ENCODE peak calls at places on chromosomes 12 and 14, in six cellular contexts. One of them, this sample, is unnamed.

GRCh38 chr12:72271741-72272661 is at the start of gene TRHDE:
- DNase-seq in psoas muscle: no peak
- DNase-seq in iPS DF 19.7: no peak
- DNase-seq in iPS-NIHi11: peak
- DNase-seq in activated T-helper 1 cell treated with Interleukin-2 at 50 U/mL for 16 hours: no peak
- DNase-seq in CD8-positive, alpha-beta T cell: no peak
- DNase-seq in this sample: peak

GRCh38 chr12:18323159-18323558 is 61.8 kb downstream of the PIK3C2G start:
- DNase-seq in psoas muscle: no peak
- DNase-seq in iPS DF 19.7: no peak
- DNase-seq in iPS-NIHi11: no peak
- DNase-seq in activated T-helper 1 cell treated with Interleukin-2 at 50 U/mL for 16 hours: no peak
- DNase-seq in CD8-positive, alpha-beta T cell: no peak
- DNase-seq in this sample: no peak

GRCh38 chr12:49646871-49647270 is 23.5 kb downstream of the PRPF40B start:
- DNase-seq in psoas muscle: no peak
- DNase-seq in iPS DF 19.7: no peak
- DNase-seq in iPS-NIHi11: no peak
- DNase-seq in activated T-helper 1 cell treated with Interleukin-2 at 50 U/mL for 16 hours: no peak
- DNase-seq in CD8-positive, alpha-beta T cell: no peak
- DNase-seq in this sample: no peak

GRCh38 chr14:76201162-76201561 is 49.4 kb downstream of the GPATCH2L start:
- DNase-seq in psoas muscle: no peak
- DNase-seq in iPS DF 19.7: no peak
- DNase-seq in iPS-NIHi11: no peak
- DNase-seq in activated T-helper 1 cell treated with Interleukin-2 at 50 U/mL for 16 hours: no peak
- DNase-seq in CD8-positive, alpha-beta T cell: no peak
- DNase-seq in this sample: no peak

GRCh38 chr12:11623382-11623781 is 26.1 kb upstream of the ETV6 start:
- DNase-seq in psoas muscle: no peak
- DNase-seq in iPS DF 19.7: no peak
- DNase-seq in iPS-NIHi11: no peak
- DNase-seq in activated T-helper 1 cell treated with Interleukin-2 at 50 U/mL for 16 hours: no peak
- DNase-seq in CD8-positive, alpha-beta T cell: no peak
- DNase-seq in this sample: peak

GRCh38 chr14:37753459-37753858 is 158.0 kb downstream of the TTC6 start:
- DNase-seq in psoas muscle: no peak
- DNase-seq in iPS DF 19.7: no peak
- DNase-seq in iPS-NIHi11: no peak
- DNase-seq in activated T-helper 1 cell treated with Interleukin-2 at 50 U/mL for 16 hours: no peak
- DNase-seq in CD8-positive, alpha-beta T cell: no peak
- DNase-seq in this sample: no peak

GRCh38 chr12:54016478-54016964 is 7.7 kb downstream of the HOXC8 start:
- DNase-seq in psoas muscle: no peak
- DNase-seq in iPS DF 19.7: no peak
- DNase-seq in iPS-NIHi11: no peak
- DNase-seq in activated T-helper 1 cell treated with Interleukin-2 at 50 U/mL for 16 hours: no peak
- DNase-seq in CD8-positive, alpha-beta T cell: no peak
- DNase-seq in this sample: no peak

GRCh38 chr12:124232654-124232987 is 62.3 kb upstream of the RFLNA start:
- DNase-seq in psoas muscle: no peak
- DNase-seq in iPS DF 19.7: no peak
- DNase-seq in iPS-NIHi11: no peak
- DNase-seq in activated T-helper 1 cell treated with Interleukin-2 at 50 U/mL for 16 hours: no peak
- DNase-seq in CD8-positive, alpha-beta T cell: no peak
- DNase-seq in this sample: no peak

GRCh38 chr12:79927772-79928474 is 7.0 kb downstream of the PPP1R12A start:
- DNase-seq in psoas muscle: no peak
- DNase-seq in iPS DF 19.7: no peak
- DNase-seq in iPS-NIHi11: no peak
- DNase-seq in activated T-helper 1 cell treated with Interleukin-2 at 50 U/mL for 16 hours: peak
- DNase-seq in CD8-positive, alpha-beta T cell: peak
- DNase-seq in this sample: no peak

GRCh38 chr14:33475623-33476022 is 475.3 kb downstream of the EGLN3 start:
- DNase-seq in psoas muscle: no peak
- DNase-seq in iPS DF 19.7: peak
- DNase-seq in iPS-NIHi11: peak
- DNase-seq in activated T-helper 1 cell treated with Interleukin-2 at 50 U/mL for 16 hours: no peak
- DNase-seq in CD8-positive, alpha-beta T cell: no peak
- DNase-seq in this sample: peak

GRCh38 chr12:49357099-49357678 is 10.1 kb upstream of the SPATS2 start:
- DNase-seq in psoas muscle: no peak
- DNase-seq in iPS DF 19.7: no peak
- DNase-seq in iPS-NIHi11: no peak
- DNase-seq in activated T-helper 1 cell treated with Interleukin-2 at 50 U/mL for 16 hours: no peak
- DNase-seq in CD8-positive, alpha-beta T cell: no peak
- DNase-seq in this sample: no peak

GRCh38 chr12:28089363-28089762 is 100.9 kb upstream of the CCDC91 start:
- DNase-seq in psoas muscle: no peak
- DNase-seq in iPS DF 19.7: no peak
- DNase-seq in iPS-NIHi11: peak
- DNase-seq in activated T-helper 1 cell treated with Interleukin-2 at 50 U/mL for 16 hours: no peak
- DNase-seq in CD8-positive, alpha-beta T cell: no peak
- DNase-seq in this sample: peak

GRCh38 chr12:93803408-93803807 is 126.2 kb downstream of the CRADD start:
- DNase-seq in psoas muscle: no peak
- DNase-seq in iPS DF 19.7: no peak
- DNase-seq in iPS-NIHi11: no peak
- DNase-seq in activated T-helper 1 cell treated with Interleukin-2 at 50 U/mL for 16 hours: no peak
- DNase-seq in CD8-positive, alpha-beta T cell: no peak
- DNase-seq in this sample: no peak

GRCh38 chr12:4412462-4412861 is 33.0 kb upstream of the FGF23 start:
- DNase-seq in psoas muscle: no peak
- DNase-seq in iPS DF 19.7: no peak
- DNase-seq in iPS-NIHi11: no peak
- DNase-seq in activated T-helper 1 cell treated with Interleukin-2 at 50 U/mL for 16 hours: no peak
- DNase-seq in CD8-positive, alpha-beta T cell: no peak
- DNase-seq in this sample: no peak

GRCh38 chr12:111846016-111846415 is 4.0 kb downstream of the MAPKAPK5 start:
- DNase-seq in psoas muscle: no peak
- DNase-seq in iPS DF 19.7: no peak
- DNase-seq in iPS-NIHi11: no peak
- DNase-seq in activated T-helper 1 cell treated with Interleukin-2 at 50 U/mL for 16 hours: no peak
- DNase-seq in CD8-positive, alpha-beta T cell: no peak
- DNase-seq in this sample: no peak